ENCODE peak calls at places on chromosomes 12 and 14, in eight cellular contexts. H is WERI-Rb-1; D is gastrocnemius medialis; M is GM23248; R is heart left ventricle; J is body of pancreas; K is CD4-positive, CD25-positive, alpha-beta regulatory T cell; F is PC-3. L is an unnamed sample.

GRCh38 chr14:65156568-65157366 is 54.5 kb upstream of the MAX start:
- DNase-seq in H (no peak), D (peak), M (peak), R (peak), J (no peak), K (no peak), F (peak), L (peak)

GRCh38 chr12:123916729-123917128 is 55.9 kb downstream of the CCDC92 start:
- DNase-seq in H (no peak), D (no peak), M (peak), R (no peak), J (no peak), K (peak), F (no peak), L (no peak)

GRCh38 chr14:89384023-89384422 is 33.0 kb downstream of the FOXN3 start:
- DNase-seq in H (no peak), D (no peak), M (no peak), R (no peak), J (no peak), K (no peak), F (no peak), L (no peak)

GRCh38 chr14:60092516-60092915 is 793 bp downstream of the PCNX4 start:
- DNase-seq in H (no peak), D (peak), M (peak), R (no peak), J (peak), K (peak), F (peak), L (no peak)

GRCh38 chr12:29743801-29744200 is 39.9 kb downstream of the TMTC1 start:
- DNase-seq in H (peak), D (peak), M (peak), R (no peak), J (no peak), K (no peak), F (peak), L (no peak)

GRCh38 chr12:75389706-75390105 is 1.2 kb upstream of the GLIPR1L2 start:
- DNase-seq in H (no peak), D (no peak), M (peak), R (no peak), J (no peak), K (peak), F (no peak), L (no peak)

GRCh38 chr12:71214511-71215285 is 56.9 kb upstream of the TSPAN8 start:
- DNase-seq in H (no peak), D (no peak), M (no peak), R (no peak), J (no peak), K (no peak), F (no peak), L (no peak)

GRCh38 chr14:92012121-92012748 is 27.6 kb downstream of the TRIP11 start:
- DNase-seq in H (no peak), D (no peak), M (no peak), R (no peak), J (no peak), K (peak), F (no peak), L (no peak)

GRCh38 chr12:28374556-28374955 is 184.3 kb downstream of the CCDC91 start:
- DNase-seq in H (no peak), D (no peak), M (peak), R (no peak), J (no peak), K (no peak), F (peak), L (no peak)

GRCh38 chr14:20775043-20775442 is 6.0 kb upstream of the RNASE6 start:
- DNase-seq in H (no peak), D (no peak), M (no peak), R (no peak), J (no peak), K (no peak), F (no peak), L (no peak)

GRCh38 chr12:46934374-46935111 is 108.7 kb upstream of the SLC38A4 start:
- DNase-seq in H (no peak), D (no peak), M (no peak), R (no peak), J (no peak), K (no peak), F (no peak), L (no peak)

GRCh38 chr12:2752676-2753371 is 41.9 kb upstream of the FKBP4 start:
- DNase-seq in H (peak), D (peak), M (peak), R (peak), J (peak), K (peak), F (peak), L (no peak)

GRCh38 chr14:52960627-52961026 is 9.8 kb upstream of the FERMT2 start:
- DNase-seq in H (no peak), D (no peak), M (no peak), R (no peak), J (no peak), K (peak), F (peak), L (no peak)

GRCh38 chr12:89693639-89694202 is 14.9 kb downstream of the ATP2B1 start:
- DNase-seq in H (no peak), D (no peak), M (no peak), R (no peak), J (no peak), K (no peak), F (no peak), L (no peak)

GRCh38 chr14:22296088-22296487 is 292.9 kb downstream of the DAD1 start:
- DNase-seq in H (no peak), D (no peak), M (no peak), R (no peak), J (no peak), K (no peak), F (peak), L (no peak)

GRCh38 chr14:103123634-103124500 is 606 bp downstream of the TNFAIP2 start:
- DNase-seq in H (no peak), D (peak), M (peak), R (peak), J (no peak), K (no peak), F (peak), L (no peak)

GRCh38 chr12:88951177-88951576 is 370.9 kb upstream of the KITLG start:
- DNase-seq in H (no peak), D (no peak), M (no peak), R (no peak), J (no peak), K (no peak), F (no peak), L (no peak)

GRCh38 chr12:113259499-113259953 is 38.3 kb downstream of the TPCN1 start:
- DNase-seq in H (peak), D (peak), M (peak), R (peak), J (peak), K (no peak), F (no peak), L (no peak)

GRCh38 chr14:89641495-89642162 is 224.6 kb upstream of the FOXN3 start:
- DNase-seq in H (no peak), D (no peak), M (no peak), R (no peak), J (no peak), K (peak), F (no peak), L (no peak)

GRCh38 chr12:6052940-6053329 is 71.5 kb downstream of the VWF start:
- DNase-seq in H (no peak), D (no peak), M (peak), R (no peak), J (no peak), K (no peak), F (no peak), L (no peak)

GRCh38 chr12:40117818-40118217 is 11.9 kb upstream of the SLC2A13 start:
- DNase-seq in H (no peak), D (no peak), M (no peak), R (no peak), J (no peak), K (peak), F (no peak), L (no peak)

GRCh38 chr12:53218551-53219114 is 11.6 kb upstream of the ITGB7 start:
- DNase-seq in H (no peak), D (no peak), M (peak), R (peak), J (no peak), K (no peak), F (no peak), L (no peak)

GRCh38 chr14:83706555-83706954 is 1823.4 kb upstream of the FLRT2 start:
- DNase-seq in H (no peak), D (no peak), M (no peak), R (no peak), J (no peak), K (no peak), F (no peak), L (no peak)

GRCh38 chr12:104671407-104672095 is 214.8 kb downstream of the CHST11 start:
- DNase-seq in H (no peak), D (peak), M (peak), R (peak), J (peak), K (peak), F (peak), L (peak)

GRCh38 chr14:35362911-35363374 is 41.6 kb downstream of the NFKBIA start:
- DNase-seq in H (no peak), D (no peak), M (no peak), R (no peak), J (no peak), K (no peak), F (no peak), L (no peak)

DNA sequence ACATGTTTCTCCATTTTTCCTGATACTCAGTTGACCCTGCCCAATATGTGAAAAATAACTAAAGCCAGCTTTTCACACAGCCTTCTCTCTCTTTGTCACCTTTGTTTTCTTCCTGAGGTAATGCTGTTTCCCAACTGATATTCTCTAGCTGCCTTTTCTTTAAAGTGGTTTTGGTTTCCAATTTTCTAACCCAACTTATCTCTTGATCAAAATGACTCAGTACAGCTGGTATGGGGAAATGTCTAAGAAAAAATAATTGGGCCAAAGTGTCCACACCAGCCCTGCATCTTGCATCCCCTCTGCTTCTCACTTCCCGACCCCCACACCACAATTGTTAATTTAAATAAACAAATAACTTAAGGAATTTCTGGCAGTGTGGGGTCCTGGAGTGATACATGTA is 193.8 kb downstream of the SYT1 start:
- DNase-seq in H (no peak), D (no peak), M (peak), R (no peak), J (no peak), K (no peak), F (peak), L (no peak)
- H3K27ac ChIP-seq in H (no peak), D (no peak), M (no peak), R (no peak), J (no peak), K (no peak), F (peak), L (no peak)

GRCh38 chr12:42744539-42745156 is 155.1 kb upstream of the PRICKLE1 start:
- DNase-seq in H (no peak), D (no peak), M (peak), R (no peak), J (no peak), K (no peak), F (peak), L (no peak)

GRCh38 chr12:42750356-42750755 is 160.8 kb upstream of the PRICKLE1 start:
- DNase-seq in H (no peak), D (no peak), M (no peak), R (no peak), J (no peak), K (no peak), F (no peak), L (no peak)

GRCh38 chr12:42749239-42749638 is 159.7 kb upstream of the PRICKLE1 start:
- DNase-seq in H (no peak), D (no peak), M (no peak), R (no peak), J (no peak), K (no peak), F (no peak), L (no peak)
- H3K4me3 ChIP-seq in H (no peak), D (no peak), M (no peak), R (no peak), J (no peak), K (no peak), F (no peak), L (no peak)

DNA sequence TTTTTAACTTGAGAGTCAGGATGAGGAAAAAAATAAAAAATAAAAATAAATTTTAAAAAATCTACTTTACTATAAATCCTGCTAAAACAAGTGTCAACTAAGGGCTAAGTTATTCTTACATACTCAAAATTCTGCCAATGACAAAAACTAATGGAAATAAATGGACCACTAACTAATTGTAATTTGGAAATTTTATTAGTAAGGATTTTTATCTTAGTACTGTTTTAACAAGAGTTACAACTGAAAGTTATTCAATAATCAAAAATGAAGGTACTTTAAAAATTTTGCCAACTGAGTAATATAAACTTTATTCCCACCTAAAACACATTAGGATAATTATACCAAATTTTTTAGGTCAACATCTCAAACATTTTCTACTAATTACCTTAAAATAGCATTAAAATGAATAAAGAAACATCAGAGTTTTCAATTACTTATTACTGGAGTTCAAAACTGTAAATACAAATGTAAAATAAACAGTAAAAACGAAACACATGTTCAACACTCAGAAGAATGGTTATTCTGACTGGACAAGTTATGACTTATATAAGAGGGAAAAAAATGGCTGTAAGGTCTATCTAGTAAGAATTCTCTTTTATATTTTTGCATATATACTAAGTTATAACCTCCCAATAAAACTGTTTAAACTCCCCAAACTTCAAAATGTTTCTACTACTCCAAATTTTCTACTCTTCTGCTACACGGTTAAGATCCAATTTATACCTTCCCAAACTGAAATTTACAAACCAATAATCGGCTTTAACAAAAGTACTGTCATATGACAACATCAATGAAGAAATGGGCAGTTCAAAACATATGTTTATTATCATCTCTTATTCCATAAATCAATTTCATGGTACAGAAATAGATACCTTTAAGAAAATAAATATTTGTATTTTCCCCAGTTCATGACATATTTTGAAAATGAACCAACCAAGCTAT is 2.7 kb downstream of the HECTD1 start:
- DNase-seq in H (no peak), D (no peak), M (peak), R (no peak), J (no peak), K (no peak), F (no peak), L (no peak)
- H3K27ac ChIP-seq in H (no peak), D (peak), M (peak), R (no peak), J (no peak), K (peak), F (no peak), L (peak)

DNA sequence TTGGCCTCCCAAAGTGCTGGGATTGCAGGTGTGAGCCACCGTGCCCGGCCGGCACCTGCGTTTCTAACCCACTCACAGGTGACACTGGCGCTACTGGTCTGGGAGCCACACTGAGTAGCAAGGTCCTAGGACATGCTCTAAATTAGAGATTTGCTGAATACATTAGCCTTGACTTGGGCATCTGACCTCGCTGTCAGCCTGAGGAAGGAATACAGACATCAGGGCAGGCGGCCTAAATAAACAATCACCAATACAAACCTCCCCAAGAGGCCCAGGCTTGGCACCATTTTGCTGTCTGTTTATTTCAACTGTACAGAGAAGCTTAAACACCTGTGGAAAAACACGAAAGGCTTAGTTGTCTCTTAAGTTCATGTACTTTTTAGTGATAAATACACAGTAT is 27.5 kb downstream of the P2RX4 start:
- DNase-seq in H (no peak), D (no peak), M (no peak), R (no peak), J (peak), K (no peak), F (no peak), L (no peak)
- H3K4me3 ChIP-seq in H (no peak), D (no peak), M (no peak), R (no peak), J (no peak), K (no peak), F (no peak), L (no peak)

DNA sequence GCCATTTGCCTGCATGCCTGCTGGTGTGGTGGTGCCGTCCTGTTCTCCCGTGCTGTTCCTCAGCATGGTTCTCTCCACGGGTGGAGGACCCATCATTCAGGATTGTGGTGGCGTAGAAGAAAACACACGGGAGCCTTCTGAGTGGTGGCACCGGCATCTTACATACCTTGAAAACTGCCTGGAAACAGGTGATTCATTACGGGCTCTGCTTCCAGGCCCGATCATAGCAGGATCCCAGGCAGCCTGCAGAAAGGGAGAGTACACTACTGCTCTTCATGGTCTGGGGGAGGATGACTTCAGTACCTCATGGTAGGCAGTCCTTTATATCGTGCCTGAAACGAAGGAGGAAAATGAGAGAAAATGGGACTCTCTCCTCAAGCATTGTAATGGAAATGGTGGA is 66.6 kb upstream of the KCNA5 start:
- DNase-seq in H (no peak), D (no peak), M (no peak), R (no peak), J (no peak), K (no peak), F (no peak), L (no peak)
- H3K27ac ChIP-seq in H (no peak), D (no peak), M (no peak), R (no peak), J (no peak), K (no peak), F (no peak), L (no peak)

L was measured in thoracic aorta.